ENCODE peak calls at places on chromosomes 5 and 9, in five cellular contexts. T is H1, W is GM12878, H is stomach, D is SK-N-SH. I is an unnamed sample.
A peak's percentile ranks its signal among the peaks of the same experiment; 100 is the strongest.

GRCh38 chr5:105146867-105147266 is 1584.3 kb upstream of the NUDT12 start:
- DNase-seq in T (no peak), W (no peak), H (no peak), D (no peak), I (no peak)

GRCh38 chr9:128409998-128410397 is 10.7 kb upstream of the CERCAM start:
- DNase-seq in T (no peak), W (no peak), H (no peak), D (no peak), I (no peak)

GRCh38 chr9:99264070-99264469 is 42.0 kb downstream of the SEC61B start:
- DNase-seq in T (peak; percentile 62), W (no peak), H (no peak), D (no peak), I (no peak)

GRCh38 chr5:160675988-160676387 is 176.0 kb downstream of the ATP10B start:
- DNase-seq in T (no peak), W (no peak), H (no peak), D (no peak), I (no peak)

GRCh38 chr9:110058304-110058953 is 149.5 kb downstream of the C9orf152 start:
- DNase-seq in T (peak; percentile 69), W (no peak), H (peak; percentile 50), D (peak; percentile 53), I (no peak)

GRCh38 chr5:37668524-37669047 is 171.3 kb downstream of the GDNF start:
- DNase-seq in T (no peak), W (no peak), H (peak; percentile 52), D (no peak), I (no peak)

GRCh38 chr9:89372230-89372816 is 54.0 kb downstream of the SECISBP2 start:
- DNase-seq in T (no peak), W (no peak), H (no peak), D (no peak), I (no peak)

GRCh38 chr9:11319477-11320060 is 706.8 kb upstream of the PTPRD start:
- DNase-seq in T (no peak), W (no peak), H (no peak), D (peak; percentile 4), I (no peak)

GRCh38 chr5:78367318-78367991 is 7.0 kb downstream of the SCAMP1 start:
- DNase-seq in T (no peak), W (no peak), H (no peak), D (no peak), I (no peak)

GRCh38 chr5:1479581-1480188 is 34.4 kb upstream of the SLC6A3 start:
- DNase-seq in T (peak; percentile 76), W (no peak), H (peak; percentile 37), D (peak; percentile 87), I (peak; percentile 45)

GRCh38 chr9:12272471-12273072 is 420.6 kb upstream of the TYRP1 start:
- DNase-seq in T (no peak), W (no peak), H (no peak), D (no peak), I (no peak)

GRCh38 chr9:126893079-126893478 is 21.5 kb upstream of the RALGPS1 start:
- DNase-seq in T (no peak), W (no peak), H (no peak), D (no peak), I (no peak)

GRCh38 chr5:9712506-9713285 is 82.5 kb upstream of the TAS2R1 start:
- DNase-seq in T (no peak), W (no peak), H (no peak), D (no peak), I (no peak)

GRCh38 chr5:32507738-32508434 is 63.3 kb upstream of the ZFR start:
- DNase-seq in T (no peak), W (no peak), H (no peak), D (no peak), I (peak; percentile 32)

GRCh38 chr9:77879344-77880089 is 152.1 kb downstream of the GNAQ start:
- DNase-seq in T (no peak), W (no peak), H (peak; percentile 43), D (no peak), I (no peak)

GRCh38 chr9:4740623-4741364 is at the start of gene AK3:
- DNase-seq in T (peak; percentile 87), W (no peak), H (peak; percentile 90), D (peak; percentile 99), I (peak; percentile 66)

GRCh38 chr5:10627185-10628115 is 63.6 kb downstream of the ANKRD33B start:
- DNase-seq in T (peak; percentile 84), W (peak; percentile 75), H (peak; percentile 82), D (peak; percentile 98), I (peak; percentile 80)

GRCh38 chr9:138050472-138051330 is 173.1 kb downstream of the CACNA1B start:
- DNase-seq in T (peak; percentile 41), W (no peak), H (peak; percentile 9), D (peak; percentile 16), I (no peak)

GRCh38 chr9:3880851-3881250 is 355.1 kb upstream of the RFX3 start:
- DNase-seq in T (no peak), W (no peak), H (no peak), D (no peak), I (no peak)

GRCh38 chr5:174378116-174378874 is 332.8 kb downstream of the NSG2 start:
- DNase-seq in T (no peak), W (no peak), H (no peak), D (no peak), I (no peak)

GRCh38 chr9:38681747-38682227 is 38.1 kb downstream of the FAM240B start:
- DNase-seq in T (no peak), W (no peak), H (no peak), D (no peak), I (no peak)

GRCh38 chr9:5631021-5631420 is 2.1 kb downstream of the RIC1 start:
- DNase-seq in T (no peak), W (no peak), H (no peak), D (no peak), I (no peak)

GRCh38 chr9:69697475-69697874 is 25.3 kb upstream of the APBA1 start:
- DNase-seq in T (no peak), W (no peak), H (no peak), D (no peak), I (no peak)

GRCh38 chr5:59422026-59422941 is 471.2 kb downstream of the PDE4D start:
- DNase-seq in T (no peak), W (no peak), H (no peak), D (no peak), I (no peak)

GRCh38 chr9:119215651-119216050 is 153.6 kb downstream of the BRINP1 start:
- DNase-seq in T (no peak), W (no peak), H (no peak), D (no peak), I (no peak)

GRCh38 chr9:98856982-98857381 is 49.5 kb downstream of the GALNT12 start:
- DNase-seq in T (no peak), W (no peak), H (no peak), D (no peak), I (no peak)

GRCh38 chr5:150781706-150782614 is 3.4 kb downstream of the SMIM3 start:
- DNase-seq in T (no peak), W (no peak), H (peak; percentile 29), D (no peak), I (peak; percentile 73)

GRCh38 chr5:160090059-160090458 is 29.2 kb downstream of the PWWP2A start:
- DNase-seq in T (no peak), W (no peak), H (no peak), D (no peak), I (no peak)

GRCh38 chr5:108345541-108346171 is 36.2 kb downstream of the FBXL17 start:
- DNase-seq in T (no peak), W (peak; percentile 5), H (no peak), D (peak; percentile 12), I (no peak)

GRCh38 chr9:123753669-123754307 is 176.1 kb downstream of the DENND1A start:
- DNase-seq in T (no peak), W (no peak), H (no peak), D (no peak), I (no peak)

GRCh38 chr9:20592673-20593072 is 29.6 kb downstream of the MLLT3 start:
- DNase-seq in T (no peak), W (no peak), H (no peak), D (no peak), I (no peak)

GRCh38 chr5:34625246-34625645 is 30.9 kb upstream of the RAI14 start:
- DNase-seq in T (no peak), W (no peak), H (no peak), D (no peak), I (no peak)

GRCh38 chr9:136520053-136520540 is 25.8 kb downstream of the NOTCH1 start:
- DNase-seq in T (no peak), W (no peak), H (no peak), D (no peak), I (no peak)
- TF ChIP-seq EP300 in T (no peak), W (no peak), H (no peak), D (no peak), I (no peak)

DNA sequence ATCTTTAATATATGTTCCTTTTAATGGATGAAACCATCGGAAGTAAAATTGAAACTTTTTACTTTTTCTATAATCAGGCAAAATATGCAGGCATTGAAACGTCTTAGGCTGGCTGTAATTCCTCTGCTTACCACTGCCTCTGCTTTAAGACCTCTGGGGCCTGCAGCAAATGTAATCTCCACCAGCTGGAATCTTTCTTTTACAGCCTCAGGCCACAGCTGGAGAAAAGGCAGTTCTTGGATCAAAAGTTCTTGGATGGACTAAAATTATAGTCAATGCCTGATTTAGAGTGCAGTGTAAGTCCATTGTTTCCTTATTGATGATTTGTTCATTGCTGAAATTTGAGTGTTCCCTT is 396.7 kb downstream of the KCTD16 start:
- DNase-seq in T (no peak), W (no peak), H (no peak), D (no peak), I (no peak)
- TF ChIP-seq CTCF in T (no peak), W (no peak), H (no peak), D (no peak), I (no peak)

GRCh38 chr9:95468791-95469190 is 48.0 kb downstream of the PTCH1 start:
- DNase-seq in T (no peak), W (no peak), H (no peak), D (no peak), I (no peak)
- H3K36me3 ChIP-seq in T (peaks cover 27% of the 10 kb centered on the region), W (peaks cover 16% of the 10 kb centered on the region), H (peaks cover 71% of the 10 kb centered on the region), D (peaks cover 41% of the 10 kb centered on the region), I (no peaks in the 10 kb centered on the region)

DNA sequence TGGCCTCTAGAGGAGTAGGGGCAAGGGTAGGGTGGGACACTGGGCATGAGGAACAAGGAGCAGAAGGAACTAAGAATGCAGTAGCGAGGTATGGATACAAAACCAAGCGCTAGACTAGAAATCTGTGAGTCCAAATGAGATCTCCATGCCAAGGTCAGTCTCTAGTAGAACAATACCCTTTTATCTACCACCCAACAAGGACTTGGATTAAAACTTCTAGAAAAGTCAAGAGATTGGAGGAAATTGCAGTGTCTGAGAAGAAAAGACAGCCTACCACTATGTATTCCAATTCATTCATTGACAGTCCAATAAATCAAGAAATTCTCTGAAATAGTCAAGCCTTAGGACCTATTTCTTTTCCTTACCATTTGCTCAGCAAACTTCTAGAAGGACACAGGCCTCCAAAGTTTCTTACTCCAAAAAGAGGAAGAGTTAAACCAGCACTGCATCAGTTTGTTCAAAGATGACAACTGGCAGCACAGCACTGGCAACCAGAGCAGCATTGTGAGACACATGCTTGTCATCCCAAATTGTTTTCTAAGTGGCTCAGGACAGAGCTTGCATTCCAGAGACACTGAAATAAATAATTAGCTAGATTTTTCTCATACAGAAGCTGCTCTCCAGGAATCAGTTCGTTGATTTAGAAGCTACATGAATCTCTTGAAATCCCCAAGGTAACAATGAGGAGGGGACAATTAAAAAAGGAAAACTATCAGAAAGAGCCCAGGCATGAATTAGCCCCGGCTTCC is 22.6 kb downstream of the ABCA1 start:
- DNase-seq in T (no peak), W (no peak), H (no peak), D (no peak), I (no peak)
- TF ChIP-seq EP300 in T (no peak), W (no peak), H (no peak), D (no peak), I (no peak)

GRCh38 chr9:136910901-136911245 is 24.6 kb downstream of the TRAF2 start:
- DNase-seq in T (no peak), W (no peak), H (no peak), D (no peak), I (no peak)
- TF ChIP-seq CTCF in T (no peak), W (peak; percentile 6), H (no peak), D (no peak), I (no peak)